ENCODE peak calls at places on chromosomes 12 and 14, in four cellular contexts. C is H7, N is sigmoid colon, F is A673. I is an unnamed sample. For H3K36me3, the result is how much of the 10 kb centered on the place peaks cover.

GRCh38 chr12:126558810-126559209 is 1493.6 kb downstream of the AACS start:
- DNase-seq in C (no peak), N (no peak), F (no peak), I (no peak)

GRCh38 chr14:70677324-70677723 is 35.6 kb downstream of the TTC9 start:
- DNase-seq in C (no peak), N (no peak), F (no peak), I (no peak)

GRCh38 chr12:124767075-124767821 is 96.4 kb downstream of the SCARB1 start:
- DNase-seq in C (peak), N (peak), F (peak), I (peak)

GRCh38 chr12:7107181-7108041 is 1.6 kb downstream of the C1RL start:
- DNase-seq in C (no peak), N (peak), F (no peak), I (no peak)

GRCh38 chr12:106663385-106663784 is 80.6 kb downstream of the RFX4 start:
- DNase-seq in C (no peak), N (no peak), F (no peak), I (no peak)

GRCh38 chr12:78651755-78652154 is 212.8 kb upstream of the SYT1 start:
- DNase-seq in C (no peak), N (no peak), F (no peak), I (no peak)

GRCh38 chr12:107873223-107873622 is 98.7 kb downstream of the ASCL4 start:
- DNase-seq in C (peak), N (no peak), F (no peak), I (no peak)

GRCh38 chr14:99451234-99451633 is 29.4 kb downstream of the SETD3 start:
- DNase-seq in C (no peak), N (no peak), F (no peak), I (no peak)

GRCh38 chr12:117738233-117738632 is 230.6 kb downstream of the KSR2 start:
- DNase-seq in C (no peak), N (no peak), F (no peak), I (no peak)

GRCh38 chr14:34078117-34078743 is 127.4 kb upstream of the EGLN3 start:
- DNase-seq in C (no peak), N (no peak), F (no peak), I (no peak)

GRCh38 chr12:104147346-104147745 is 9.3 kb upstream of the NFYB start:
- DNase-seq in C (no peak), N (no peak), F (no peak), I (no peak)

GRCh38 chr12:10867381-10867780 is 16.7 kb downstream of the PRH1 start:
- DNase-seq in C (no peak), N (no peak), F (no peak), I (no peak)

GRCh38 chr12:117241697-117242096 is 51.4 kb upstream of the FBXO21 start:
- DNase-seq in C (no peak), N (no peak), F (no peak), I (no peak)

GRCh38 chr12:58583541-58583940 is 336.8 kb downstream of the LRIG3 start:
- DNase-seq in C (no peak), N (no peak), F (no peak), I (no peak)

GRCh38 chr14:73945159-73945670 is 4.7 kb downstream of the FAM161B start:
- DNase-seq in C (no peak), N (no peak), F (no peak), I (no peak)
- H3K4me3 ChIP-seq in C (no peak), N (no peak), F (no peak), I (no peak)

GRCh38 chr14:103816991-103817390 is 30.4 kb downstream of the PPP1R13B start:
- DNase-seq in C (no peak), N (no peak), F (no peak), I (no peak)
- H3K36me3 ChIP-seq in C (under half), N (under half), F (under half), I (under half)

DNA sequence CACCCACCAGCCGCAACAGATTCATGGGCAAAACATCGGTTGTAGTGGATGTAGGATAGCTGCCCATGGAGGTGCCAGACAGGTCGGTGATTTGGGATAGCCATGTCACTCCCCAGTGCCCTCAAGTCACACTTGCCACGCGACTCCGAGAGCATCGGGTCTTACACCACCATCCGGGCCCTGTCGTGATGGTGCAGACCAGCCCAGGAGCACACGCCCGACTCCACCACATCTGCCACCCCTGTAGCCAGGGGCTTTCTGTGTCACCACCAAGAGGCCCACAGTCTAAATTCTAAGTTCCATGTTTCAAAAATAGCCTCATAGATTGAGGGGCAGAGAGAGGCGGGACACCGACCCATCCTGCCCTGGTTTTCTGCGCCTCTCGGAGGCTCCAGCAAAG is 18.0 kb downstream of the FOXN4 start:
- DNase-seq in C (peak), N (no peak), F (no peak), I (no peak)
- H3K4me3 ChIP-seq in C (no peak), N (peak), F (no peak), I (peak)

DNA sequence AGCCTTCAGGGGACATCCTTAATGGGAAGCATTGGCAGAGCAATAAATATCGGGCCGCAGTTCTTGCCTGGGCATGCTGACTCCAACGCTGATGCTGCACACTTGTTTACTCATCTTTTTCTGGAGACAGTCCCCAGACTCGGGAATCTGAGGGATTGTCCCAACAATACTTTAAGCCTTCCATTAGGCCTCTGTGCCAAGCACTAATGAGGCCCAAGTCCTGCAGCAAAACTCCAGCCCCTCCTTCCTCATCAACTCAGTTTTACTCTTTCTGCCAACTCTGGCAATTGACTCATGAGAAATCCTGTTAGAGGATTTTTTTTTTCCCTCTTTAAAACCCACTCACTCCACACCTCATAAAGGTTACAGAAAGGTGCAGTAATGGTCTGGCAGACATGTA is 233.4 kb upstream of the PELI2 start:
- DNase-seq in C (no peak), N (no peak), F (no peak), I (no peak)
- H3K36me3 ChIP-seq in C (under half), N (under half), F (under half), I (under half)

GRCh38 chr14:22668863-22669262 is 24.7 kb upstream of the OR6J1 start:
- DNase-seq in C (no peak), N (no peak), F (no peak), I (no peak)
- H3K4me3 ChIP-seq in C (no peak), N (no peak), F (no peak), I (no peak)

GRCh38 chr14:23562822-23563472 is 4.6 kb downstream of the AP1G2 start:
- DNase-seq in C (peak), N (peak), F (peak), I (peak)
- H3K36me3 ChIP-seq in C (half or more), N (under half), F (under half), I (under half)

I was measured in SJCRH30.